ENCODE peak calls at places on chromosomes 4 and X, in six cellular contexts. One of them, this sample, is unnamed.

GRCh38 chr4:100746141-100746540 is 228.3 kb upstream of the EMCN start:
- DNase-seq in sigmoid colon: peak
- DNase-seq in stomach: no peak
- DNase-seq in SK-N-SH: no peak
- DNase-seq in breast epithelium: no peak
- DNase-seq in upper lobe of left lung: no peak
- DNase-seq in this sample: peak

GRCh38 chr4:103478729-103479128 is 241.1 kb downstream of the TACR3 start:
- DNase-seq in sigmoid colon: no peak
- DNase-seq in stomach: no peak
- DNase-seq in SK-N-SH: no peak
- DNase-seq in breast epithelium: no peak
- DNase-seq in upper lobe of left lung: no peak
- DNase-seq in this sample: no peak

GRCh38 chr4:88585908-88586307 is 6.4 kb upstream of the HERC3 start:
- DNase-seq in sigmoid colon: no peak
- DNase-seq in stomach: no peak
- DNase-seq in SK-N-SH: no peak
- DNase-seq in breast epithelium: no peak
- DNase-seq in upper lobe of left lung: no peak
- DNase-seq in this sample: no peak

GRCh38 chr4:1683903-1684755 is at the start of gene FAM53A:
- DNase-seq in sigmoid colon: peak
- DNase-seq in stomach: peak
- DNase-seq in SK-N-SH: peak
- DNase-seq in breast epithelium: peak
- DNase-seq in upper lobe of left lung: peak
- DNase-seq in this sample: no peak

GRCh38 chr4:160180206-160180605 is 1077.3 kb downstream of the RAPGEF2 start:
- DNase-seq in sigmoid colon: no peak
- DNase-seq in stomach: no peak
- DNase-seq in SK-N-SH: no peak
- DNase-seq in breast epithelium: no peak
- DNase-seq in upper lobe of left lung: no peak
- DNase-seq in this sample: no peak

GRCh38 chr4:10160280-10160856 is 43.8 kb upstream of the WDR1 start:
- DNase-seq in sigmoid colon: no peak
- DNase-seq in stomach: no peak
- DNase-seq in SK-N-SH: no peak
- DNase-seq in breast epithelium: no peak
- DNase-seq in upper lobe of left lung: no peak
- DNase-seq in this sample: no peak

GRCh38 chrX:117134983-117135382 is 672.2 kb upstream of the CT83 start:
- DNase-seq in sigmoid colon: no peak
- DNase-seq in stomach: no peak
- DNase-seq in SK-N-SH: no peak
- DNase-seq in breast epithelium: no peak
- DNase-seq in upper lobe of left lung: no peak
- DNase-seq in this sample: no peak

GRCh38 chr4:14180166-14180565 is 552.6 kb upstream of the BOD1L1 start:
- DNase-seq in sigmoid colon: no peak
- DNase-seq in stomach: no peak
- DNase-seq in SK-N-SH: no peak
- DNase-seq in breast epithelium: no peak
- DNase-seq in upper lobe of left lung: no peak
- DNase-seq in this sample: no peak

GRCh38 chrX:109629310-109629709 is 4.3 kb upstream of the KCNE5 start:
- DNase-seq in sigmoid colon: no peak
- DNase-seq in stomach: no peak
- DNase-seq in SK-N-SH: peak
- DNase-seq in breast epithelium: no peak
- DNase-seq in upper lobe of left lung: no peak
- DNase-seq in this sample: no peak

GRCh38 chr4:911221-911751 is 20.8 kb downstream of the GAK start:
- DNase-seq in sigmoid colon: no peak
- DNase-seq in stomach: no peak
- DNase-seq in SK-N-SH: no peak
- DNase-seq in breast epithelium: no peak
- DNase-seq in upper lobe of left lung: peak
- DNase-seq in this sample: no peak

GRCh38 chr4:159697322-159698283 is 594.7 kb downstream of the RAPGEF2 start:
- DNase-seq in sigmoid colon: no peak
- DNase-seq in stomach: no peak
- DNase-seq in SK-N-SH: no peak
- DNase-seq in breast epithelium: no peak
- DNase-seq in upper lobe of left lung: no peak
- DNase-seq in this sample: no peak

GRCh38 chrX:25079020-25079419 is 63.3 kb upstream of the ARX start:
- DNase-seq in sigmoid colon: no peak
- DNase-seq in stomach: no peak
- DNase-seq in SK-N-SH: no peak
- DNase-seq in breast epithelium: no peak
- DNase-seq in upper lobe of left lung: no peak
- DNase-seq in this sample: no peak

GRCh38 chr4:146637853-146638800 is 566 bp upstream of the POU4F2 start:
- DNase-seq in sigmoid colon: no peak
- DNase-seq in stomach: no peak
- DNase-seq in SK-N-SH: peak
- DNase-seq in breast epithelium: no peak
- DNase-seq in upper lobe of left lung: peak
- DNase-seq in this sample: no peak

GRCh38 chrX:19513383-19513782 is 1.9 kb downstream of the MAP3K15 start:
- DNase-seq in sigmoid colon: no peak
- DNase-seq in stomach: no peak
- DNase-seq in SK-N-SH: peak
- DNase-seq in breast epithelium: no peak
- DNase-seq in upper lobe of left lung: no peak
- DNase-seq in this sample: no peak

GRCh38 chr4:122765702-122766352 is 33.3 kb downstream of the BBS12 start:
- DNase-seq in sigmoid colon: no peak
- DNase-seq in stomach: no peak
- DNase-seq in SK-N-SH: no peak
- DNase-seq in breast epithelium: no peak
- DNase-seq in upper lobe of left lung: no peak
- DNase-seq in this sample: no peak

GRCh38 chrX:69152398-69152797 is 12.9 kb downstream of the PJA1 start:
- DNase-seq in sigmoid colon: peak
- DNase-seq in stomach: no peak
- DNase-seq in SK-N-SH: peak
- DNase-seq in breast epithelium: no peak
- DNase-seq in upper lobe of left lung: no peak
- DNase-seq in this sample: peak

GRCh38 chr4:144336633-144337032 is 196.1 kb upstream of the GYPA start:
- DNase-seq in sigmoid colon: no peak
- DNase-seq in stomach: no peak
- DNase-seq in SK-N-SH: no peak
- DNase-seq in breast epithelium: no peak
- DNase-seq in upper lobe of left lung: no peak
- DNase-seq in this sample: no peak

GRCh38 chr4:106763044-106763443 is 273.1 kb downstream of the DKK2 start:
- DNase-seq in sigmoid colon: peak
- DNase-seq in stomach: no peak
- DNase-seq in SK-N-SH: no peak
- DNase-seq in breast epithelium: no peak
- DNase-seq in upper lobe of left lung: no peak
- DNase-seq in this sample: peak

GRCh38 chr4:148453833-148454232 is 11.6 kb upstream of the NR3C2 start:
- DNase-seq in sigmoid colon: no peak
- DNase-seq in stomach: no peak
- DNase-seq in SK-N-SH: no peak
- DNase-seq in breast epithelium: no peak
- DNase-seq in upper lobe of left lung: no peak
- DNase-seq in this sample: no peak

GRCh38 chrX:81390244-81390643 is 188.3 kb downstream of the SH3BGRL start:
- DNase-seq in sigmoid colon: no peak
- DNase-seq in stomach: no peak
- DNase-seq in SK-N-SH: no peak
- DNase-seq in breast epithelium: no peak
- DNase-seq in upper lobe of left lung: no peak
- DNase-seq in this sample: no peak

GRCh38 chrX:19852014-19853005 is 35.1 kb downstream of the SH3KBP1 start:
- DNase-seq in sigmoid colon: peak
- DNase-seq in stomach: no peak
- DNase-seq in SK-N-SH: no peak
- DNase-seq in breast epithelium: no peak
- DNase-seq in upper lobe of left lung: no peak
- DNase-seq in this sample: no peak

GRCh38 chr4:184267673-184268573 is 50.2 kb upstream of the ENPP6 start:
- DNase-seq in sigmoid colon: no peak
- DNase-seq in stomach: peak
- DNase-seq in SK-N-SH: no peak
- DNase-seq in breast epithelium: no peak
- DNase-seq in upper lobe of left lung: no peak
- DNase-seq in this sample: peak

GRCh38 chr4:184267206-184267608 is 49.5 kb upstream of the ENPP6 start:
- DNase-seq in sigmoid colon: no peak
- DNase-seq in stomach: no peak
- DNase-seq in SK-N-SH: no peak
- DNase-seq in breast epithelium: no peak
- DNase-seq in upper lobe of left lung: no peak
- DNase-seq in this sample: peak

GRCh38 chr4:184270808-184271413 is 53.2 kb upstream of the ENPP6 start:
- DNase-seq in sigmoid colon: no peak
- DNase-seq in stomach: no peak
- DNase-seq in SK-N-SH: no peak
- DNase-seq in breast epithelium: no peak
- DNase-seq in upper lobe of left lung: no peak
- DNase-seq in this sample: peak

GRCh38 chr4:184269879-184270430 is 52.3 kb upstream of the ENPP6 start:
- DNase-seq in sigmoid colon: no peak
- DNase-seq in stomach: no peak
- DNase-seq in SK-N-SH: no peak
- DNase-seq in breast epithelium: no peak
- DNase-seq in upper lobe of left lung: no peak
- DNase-seq in this sample: peak

DNA sequence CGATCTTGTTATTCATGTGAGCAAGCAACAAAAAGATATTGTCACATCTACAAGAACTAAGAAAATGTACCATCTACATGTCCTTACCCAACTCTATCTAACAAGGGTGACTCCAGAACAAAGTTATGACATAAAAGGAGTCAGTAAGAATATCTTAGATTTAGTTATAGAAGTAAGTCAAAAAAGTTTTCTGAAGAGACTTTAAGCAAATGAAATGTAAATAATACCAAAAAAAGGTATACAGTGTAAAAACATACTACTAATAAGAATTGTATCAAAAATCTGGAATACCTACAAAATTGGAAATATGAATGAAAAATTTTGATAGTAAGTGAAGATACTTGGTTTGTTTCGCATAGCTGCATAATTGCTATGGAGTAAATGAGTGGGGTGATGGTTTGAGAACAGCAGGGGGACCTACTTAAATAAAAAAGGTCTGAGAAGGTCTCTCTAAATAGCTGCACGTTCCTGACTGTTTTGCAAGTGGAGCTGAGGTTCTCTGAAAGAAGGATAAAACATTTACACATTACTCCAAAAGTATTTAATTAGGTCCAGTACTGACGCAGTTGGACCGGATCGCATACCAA is 51.0 kb upstream of the ENPP6 start:
- DNase-seq in sigmoid colon: no peak
- DNase-seq in stomach: no peak
- DNase-seq in SK-N-SH: no peak
- DNase-seq in breast epithelium: no peak
- DNase-seq in upper lobe of left lung: no peak
- DNase-seq in this sample: no peak
- TF ChIP-seq CTCF in sigmoid colon: no peak
- TF ChIP-seq CTCF in stomach: no peak
- TF ChIP-seq CTCF in SK-N-SH: no peak
- TF ChIP-seq CTCF in breast epithelium: no peak
- TF ChIP-seq CTCF in upper lobe of left lung: no peak
- TF ChIP-seq CTCF in this sample: no peak

GRCh38 chr4:38925492-38926418 is 58.1 kb downstream of the FAM114A1 start:
- DNase-seq in sigmoid colon: peak
- DNase-seq in stomach: no peak
- DNase-seq in SK-N-SH: peak
- DNase-seq in breast epithelium: no peak
- DNase-seq in upper lobe of left lung: no peak
- DNase-seq in this sample: no peak
- TF ChIP-seq POLR2AphosphoS5 in sigmoid colon: no peak
- TF ChIP-seq POLR2AphosphoS5 in stomach: no peak
- TF ChIP-seq POLR2AphosphoS5 in SK-N-SH: no peak
- TF ChIP-seq POLR2AphosphoS5 in breast epithelium: no peak
- TF ChIP-seq POLR2AphosphoS5 in upper lobe of left lung: no peak
- TF ChIP-seq POLR2AphosphoS5 in this sample: no peak

DNA sequence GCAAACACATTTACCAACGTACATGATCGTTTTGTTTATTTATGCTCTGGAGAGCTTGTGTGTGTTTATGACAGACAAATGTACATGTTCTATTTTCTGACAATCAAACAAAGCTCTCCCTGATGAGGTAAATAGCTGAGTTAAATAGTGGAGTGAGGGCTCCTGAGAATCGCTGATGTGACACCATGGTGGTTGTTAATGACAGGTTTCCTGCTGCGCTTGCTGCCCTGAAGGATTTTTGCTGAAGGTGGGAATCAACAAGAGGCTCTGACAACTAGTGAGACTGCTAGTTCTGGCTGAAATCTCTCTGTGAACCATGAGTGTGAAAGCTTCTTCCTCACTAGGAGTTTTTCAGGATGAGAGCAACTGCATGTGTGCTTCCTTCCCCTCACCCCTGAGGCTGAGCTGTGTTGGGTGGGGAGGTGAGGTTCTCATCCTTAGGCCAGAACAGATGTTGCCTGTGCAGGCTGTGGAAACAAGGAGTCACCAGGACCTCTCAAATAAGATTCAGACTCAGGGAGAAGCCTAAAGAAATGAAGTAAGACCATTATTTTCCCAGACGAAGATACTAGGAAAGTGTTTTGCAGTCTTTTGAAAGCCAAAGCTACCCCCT is 173.5 kb upstream of the JADE1 start:
- DNase-seq in sigmoid colon: no peak
- DNase-seq in stomach: no peak
- DNase-seq in SK-N-SH: no peak
- DNase-seq in breast epithelium: no peak
- DNase-seq in upper lobe of left lung: no peak
- DNase-seq in this sample: no peak
- H3K4me3 ChIP-seq in sigmoid colon: no peak
- H3K4me3 ChIP-seq in stomach: no peak
- H3K4me3 ChIP-seq in SK-N-SH: no peak
- H3K4me3 ChIP-seq in breast epithelium: no peak
- H3K4me3 ChIP-seq in upper lobe of left lung: no peak
- H3K4me3 ChIP-seq in this sample: no peak

GRCh38 chrX:13690836-13691235 is 1.9 kb downstream of the RAB9A start:
- DNase-seq in sigmoid colon: no peak
- DNase-seq in stomach: no peak
- DNase-seq in SK-N-SH: no peak
- DNase-seq in breast epithelium: no peak
- DNase-seq in upper lobe of left lung: no peak
- DNase-seq in this sample: no peak
- TF ChIP-seq CTCF in sigmoid colon: no peak
- TF ChIP-seq CTCF in stomach: no peak
- TF ChIP-seq CTCF in SK-N-SH: no peak
- TF ChIP-seq CTCF in breast epithelium: no peak
- TF ChIP-seq CTCF in upper lobe of left lung: no peak
- TF ChIP-seq CTCF in this sample: no peak

DNA sequence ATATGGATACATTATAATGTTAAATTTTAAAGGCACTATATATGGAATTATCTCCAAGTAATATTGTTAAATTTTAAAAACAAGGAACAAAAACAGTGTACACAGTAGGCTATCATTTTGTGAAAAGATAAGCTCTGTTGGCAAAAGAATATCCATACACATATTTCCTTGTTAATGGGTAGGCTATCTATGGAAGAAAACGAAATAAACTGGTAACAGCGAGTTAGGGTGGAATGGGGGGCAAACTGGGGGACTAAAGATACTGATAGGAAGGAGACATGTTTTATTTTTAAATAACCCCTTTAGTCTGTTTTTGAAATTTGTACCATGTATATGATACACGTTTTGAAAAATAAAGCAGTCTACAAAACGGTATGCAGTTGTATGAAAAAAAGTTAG is 3.6 kb upstream of the TSPAN5 start:
- DNase-seq in sigmoid colon: no peak
- DNase-seq in stomach: no peak
- DNase-seq in SK-N-SH: no peak
- DNase-seq in breast epithelium: no peak
- DNase-seq in upper lobe of left lung: no peak
- DNase-seq in this sample: no peak
- TF ChIP-seq POLR2AphosphoS5 in sigmoid colon: no peak
- TF ChIP-seq POLR2AphosphoS5 in stomach: no peak
- TF ChIP-seq POLR2AphosphoS5 in SK-N-SH: no peak
- TF ChIP-seq POLR2AphosphoS5 in breast epithelium: no peak
- TF ChIP-seq POLR2AphosphoS5 in upper lobe of left lung: no peak
- TF ChIP-seq POLR2AphosphoS5 in this sample: no peak

This sample was measured in vagina.